ENCODE peak calls at places on chromosomes 5 and 9, in nine cellular contexts. Q is stimulated activated CD4-positive, alpha-beta T cell treated with anti-CD3 and anti-CD28 coated beads, Interleukin-1b, Interleukin-23, amount 100 ng/mL, for 1 hour; V is epithelial cell of esophagus; A is foreskin fibroblast; Z is fibroblast of mammary gland; F is small intestine; E is SK-N-MC; J is effector memory CD4-positive, alpha-beta T cell; U is uterus. G is an unnamed sample.

GRCh38 chr9:104961238-104961637 is 33.3 kb upstream of the ABCA1 start:
- DNase-seq in E (no peak), U (no peak), Z (peak), V (peak), J (peak), A (peak), Q (peak), F (peak), G (no peak)

GRCh38 chr9:99266136-99267023 is 44.3 kb downstream of the SEC61B start:
- DNase-seq in Q (peak), V (peak), U (peak), E (peak), F (peak), Z (peak), A (peak), J (peak), G (no peak)

GRCh38 chr5:73702951-73703350 is 77.0 kb downstream of the ARHGEF28 start:
- DNase-seq in Z (no peak), U (no peak), E (no peak), A (no peak), F (no peak), J (no peak), Q (no peak), V (no peak), G (no peak)

GRCh38 chr9:92564479-92564878 is 28.7 kb upstream of the ECM2 start:
- DNase-seq in U (no peak), E (no peak), F (no peak), Q (no peak), A (peak), V (no peak), Z (peak), J (no peak), G (no peak)

GRCh38 chr5:139881145-139881733 is 85.6 kb downstream of the PSD2 start:
- DNase-seq in A (no peak), E (no peak), V (no peak), U (no peak), F (no peak), J (no peak), Z (no peak), Q (no peak), G (no peak)

GRCh38 chr9:131349881-131350563 is 43.9 kb upstream of the PRRC2B start:
- DNase-seq in A (peak), J (peak), Z (peak), U (peak), E (no peak), V (peak), Q (peak), F (peak), G (peak)

GRCh38 chr5:68682400-68683152 is 411.2 kb upstream of the SLC30A5 start:
- DNase-seq in F (peak), E (no peak), Q (no peak), J (no peak), Z (no peak), V (no peak), A (no peak), U (no peak), G (no peak)

GRCh38 chr5:73274870-73275756 is 102.1 kb downstream of the TMEM174 start:
- DNase-seq in Q (no peak), Z (peak), A (no peak), J (no peak), F (no peak), V (peak), E (no peak), U (no peak), G (no peak)

GRCh38 chr5:181204561-181205401 is at the start of gene TRIM7:
- DNase-seq in A (peak), Z (peak), E (no peak), F (peak), V (peak), Q (no peak), J (no peak), U (no peak), G (no peak)

GRCh38 chr5:141840826-141841360 is 37.3 kb downstream of the PCDH1 start:
- DNase-seq in U (no peak), V (no peak), J (no peak), Q (no peak), F (peak), E (no peak), A (no peak), Z (no peak), G (no peak)